ENCODE peak calls at places on chromosome X, in five cellular contexts. One of them, this sample, is unnamed. For H3K9me2, the result is how much of the 10 kb centered on the place peaks cover.

GRCh38 chrX:115409551-115409950 is 120.0 kb downstream of the LUZP4 start:
- DNase-seq in PC-3: no peak
- DNase-seq in GM23248: no peak
- DNase-seq in Karpas-422: no peak
- DNase-seq in HCT116: no peak
- DNase-seq in this sample: no peak

GRCh38 chrX:108001218-108001814 is 19.1 kb upstream of the TEX13B start:
- DNase-seq in PC-3: peak
- DNase-seq in GM23248: peak
- DNase-seq in Karpas-422: peak
- DNase-seq in HCT116: peak
- DNase-seq in this sample: peak

GRCh38 chrX:63350979-63351616 is at the start of gene SPIN4:
- DNase-seq in PC-3: peak
- DNase-seq in GM23248: peak
- DNase-seq in Karpas-422: peak
- DNase-seq in HCT116: peak
- DNase-seq in this sample: peak

GRCh38 chrX:40897768-40898167 is 162.4 kb upstream of the MED14 start:
- DNase-seq in PC-3: no peak
- DNase-seq in GM23248: no peak
- DNase-seq in Karpas-422: no peak
- DNase-seq in HCT116: no peak
- DNase-seq in this sample: no peak

GRCh38 chrX:25105251-25105650 is 89.5 kb upstream of the ARX start:
- DNase-seq in PC-3: no peak
- DNase-seq in GM23248: no peak
- DNase-seq in Karpas-422: no peak
- DNase-seq in HCT116: no peak
- DNase-seq in this sample: no peak

GRCh38 chrX:64570204-64570603 is 175.0 kb upstream of the MTMR8 start:
- DNase-seq in PC-3: no peak
- DNase-seq in GM23248: no peak
- DNase-seq in Karpas-422: peak
- DNase-seq in HCT116: no peak
- DNase-seq in this sample: peak

GRCh38 chrX:101415180-101416130 is 7.4 kb downstream of the HNRNPH2 start:
- DNase-seq in PC-3: peak
- DNase-seq in GM23248: peak
- DNase-seq in Karpas-422: peak
- DNase-seq in HCT116: no peak
- DNase-seq in this sample: peak

GRCh38 chrX:155534800-155535199 is 76.4 kb upstream of the F8A3 start:
- DNase-seq in PC-3: no peak
- DNase-seq in GM23248: no peak
- DNase-seq in Karpas-422: peak
- DNase-seq in HCT116: no peak
- DNase-seq in this sample: no peak

GRCh38 chrX:12975670-12975965 is 708 bp downstream of the TMSB4X start:
- DNase-seq in PC-3: peak
- DNase-seq in GM23248: no peak
- DNase-seq in Karpas-422: no peak
- DNase-seq in HCT116: no peak
- DNase-seq in this sample: no peak
- H2AFZ ChIP-seq in PC-3: no peak
- H2AFZ ChIP-seq in GM23248: no peak
- H2AFZ ChIP-seq in Karpas-422: no peak
- H2AFZ ChIP-seq in HCT116: no peak
- H2AFZ ChIP-seq in this sample: no peak

GRCh38 chrX:134898450-134898849 is 92.3 kb upstream of the SMIM10 start:
- DNase-seq in PC-3: peak
- DNase-seq in GM23248: peak
- DNase-seq in Karpas-422: no peak
- DNase-seq in HCT116: no peak
- DNase-seq in this sample: no peak

GRCh38 chrX:134894373-134894895 is 96.4 kb upstream of the SMIM10 start:
- DNase-seq in PC-3: no peak
- DNase-seq in GM23248: no peak
- DNase-seq in Karpas-422: no peak
- DNase-seq in HCT116: no peak
- DNase-seq in this sample: no peak

GRCh38 chrX:134891652-134892051 is 99.1 kb upstream of the SMIM10 start:
- DNase-seq in PC-3: no peak
- DNase-seq in GM23248: no peak
- DNase-seq in Karpas-422: no peak
- DNase-seq in HCT116: no peak
- DNase-seq in this sample: no peak

GRCh38 chrX:134896194-134896593 is 94.6 kb upstream of the SMIM10 start:
- DNase-seq in PC-3: no peak
- DNase-seq in GM23248: no peak
- DNase-seq in Karpas-422: no peak
- DNase-seq in HCT116: no peak
- DNase-seq in this sample: no peak

GRCh38 chrX:134895785-134896184 is 95.0 kb upstream of the SMIM10 start:
- DNase-seq in PC-3: no peak
- DNase-seq in GM23248: no peak
- DNase-seq in Karpas-422: no peak
- DNase-seq in HCT116: no peak
- DNase-seq in this sample: no peak
- H3K9me2 ChIP-seq in PC-3: under half
- H3K9me2 ChIP-seq in GM23248: under half
- H3K9me2 ChIP-seq in Karpas-422: under half
- H3K9me2 ChIP-seq in HCT116: under half
- H3K9me2 ChIP-seq in this sample: under half

GRCh38 chrX:67546496-67547423 is 2.9 kb downstream of the AR start:
- DNase-seq in PC-3: no peak
- DNase-seq in GM23248: peak
- DNase-seq in Karpas-422: no peak
- DNase-seq in HCT116: no peak
- DNase-seq in this sample: no peak
- H2AFZ ChIP-seq in PC-3: no peak
- H2AFZ ChIP-seq in GM23248: peak
- H2AFZ ChIP-seq in Karpas-422: no peak
- H2AFZ ChIP-seq in HCT116: no peak
- H2AFZ ChIP-seq in this sample: no peak

GRCh38 chrX:19885732-19886131 is 1.7 kb downstream of the SH3KBP1 start:
- DNase-seq in PC-3: no peak
- DNase-seq in GM23248: no peak
- DNase-seq in Karpas-422: peak
- DNase-seq in HCT116: no peak
- DNase-seq in this sample: no peak

GRCh38 chrX:19886375-19886774 is 1.0 kb downstream of the SH3KBP1 start:
- DNase-seq in PC-3: peak
- DNase-seq in GM23248: no peak
- DNase-seq in Karpas-422: no peak
- DNase-seq in HCT116: no peak
- DNase-seq in this sample: no peak

GRCh38 chrX:19886888-19887531 is 390 bp downstream of the SH3KBP1 start:
- DNase-seq in PC-3: peak
- DNase-seq in GM23248: peak
- DNase-seq in Karpas-422: peak
- DNase-seq in HCT116: no peak
- DNase-seq in this sample: no peak

GRCh38 chrX:19889582-19890342 is 2.4 kb upstream of the SH3KBP1 start:
- DNase-seq in PC-3: peak
- DNase-seq in GM23248: peak
- DNase-seq in Karpas-422: peak
- DNase-seq in HCT116: peak
- DNase-seq in this sample: no peak

DNA sequence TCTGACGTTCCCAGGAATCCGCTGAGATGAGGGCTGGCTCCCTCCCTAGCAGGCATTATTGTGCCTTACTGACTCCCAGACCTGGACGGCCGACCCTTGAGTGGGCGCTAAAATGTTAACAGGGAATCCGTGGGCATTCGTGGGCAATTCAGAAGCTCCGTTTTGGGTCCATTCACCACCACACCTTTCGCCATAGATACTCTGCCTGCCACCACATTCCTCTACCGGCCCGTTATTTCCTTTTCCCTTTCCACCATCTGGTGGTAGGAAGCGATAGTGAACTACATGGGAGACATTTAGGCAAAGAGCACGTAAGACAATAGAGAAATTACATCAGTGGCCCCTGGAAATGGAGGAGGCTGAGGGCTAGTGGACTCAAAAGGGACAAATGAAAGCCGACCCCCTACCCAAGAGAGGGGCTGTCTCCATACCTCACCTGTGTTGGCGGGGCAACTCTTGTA is 1.0 kb upstream of the SH3KBP1 start:
- DNase-seq in PC-3: peak
- DNase-seq in GM23248: peak
- DNase-seq in Karpas-422: peak
- DNase-seq in HCT116: peak
- DNase-seq in this sample: peak
- H3K9me2 ChIP-seq in PC-3: under half
- H3K9me2 ChIP-seq in GM23248: under half
- H3K9me2 ChIP-seq in Karpas-422: under half
- H3K9me2 ChIP-seq in HCT116: under half
- H3K9me2 ChIP-seq in this sample: under half

DNA sequence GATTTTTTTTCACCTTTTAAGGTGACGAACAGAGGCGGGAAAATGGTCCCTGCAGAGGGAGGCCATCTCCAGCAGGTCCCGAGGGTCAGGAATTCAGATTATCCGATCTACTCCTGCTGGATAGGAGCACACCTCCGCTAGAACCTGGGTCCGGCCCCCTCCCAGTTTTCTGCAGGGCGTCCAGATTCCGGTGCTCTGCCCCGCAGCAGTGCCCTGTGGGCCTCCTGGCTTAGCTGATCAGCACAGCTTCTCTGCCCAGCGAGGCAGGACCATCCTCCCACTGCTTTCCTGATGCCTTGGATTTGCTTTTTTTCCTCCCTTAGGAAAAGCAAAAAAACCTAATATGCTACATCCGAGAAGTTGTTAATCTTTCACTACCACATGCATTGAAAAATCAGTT is 2.3 kb downstream of the TBL1X start:
- DNase-seq in PC-3: no peak
- DNase-seq in GM23248: no peak
- DNase-seq in Karpas-422: no peak
- DNase-seq in HCT116: no peak
- DNase-seq in this sample: no peak
- H2AFZ ChIP-seq in PC-3: no peak
- H2AFZ ChIP-seq in GM23248: no peak
- H2AFZ ChIP-seq in Karpas-422: no peak
- H2AFZ ChIP-seq in HCT116: no peak
- H2AFZ ChIP-seq in this sample: no peak

GRCh38 chrX:70092247-70092646 is 30.0 kb downstream of the OTUD6A start:
- DNase-seq in PC-3: no peak
- DNase-seq in GM23248: no peak
- DNase-seq in Karpas-422: no peak
- DNase-seq in HCT116: no peak
- DNase-seq in this sample: no peak

GRCh38 chrX:70096052-70096451 is 33.8 kb downstream of the OTUD6A start:
- DNase-seq in PC-3: peak
- DNase-seq in GM23248: peak
- DNase-seq in Karpas-422: no peak
- DNase-seq in HCT116: peak
- DNase-seq in this sample: no peak
- H3K9me2 ChIP-seq in PC-3: under half
- H3K9me2 ChIP-seq in GM23248: under half
- H3K9me2 ChIP-seq in Karpas-422: under half
- H3K9me2 ChIP-seq in HCT116: under half
- H3K9me2 ChIP-seq in this sample: under half

DNA sequence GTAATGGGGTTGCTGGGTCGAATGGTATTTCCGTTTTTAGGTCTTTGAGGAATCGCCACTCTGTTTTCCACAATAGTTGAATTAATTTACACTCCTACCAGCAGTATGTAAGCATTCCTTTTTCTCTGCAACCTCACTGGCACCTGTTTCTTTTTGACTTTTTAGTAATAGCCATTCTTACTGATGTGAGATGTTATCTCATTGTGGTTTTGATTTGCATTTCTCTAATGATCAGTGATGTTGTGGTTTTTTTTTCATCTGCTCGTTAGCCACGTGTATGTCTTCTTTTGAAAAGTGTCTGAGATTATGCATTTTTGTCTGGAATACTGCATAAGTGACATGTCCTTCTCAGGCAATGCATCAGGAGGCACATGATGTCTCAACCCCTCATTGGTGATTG is 28.8 kb downstream of the REPS2 start:
- DNase-seq in PC-3: no peak
- DNase-seq in GM23248: no peak
- DNase-seq in Karpas-422: no peak
- DNase-seq in HCT116: no peak
- DNase-seq in this sample: no peak
- H2AFZ ChIP-seq in PC-3: no peak
- H2AFZ ChIP-seq in GM23248: no peak
- H2AFZ ChIP-seq in Karpas-422: no peak
- H2AFZ ChIP-seq in HCT116: no peak
- H2AFZ ChIP-seq in this sample: no peak

This sample was measured in OCI-LY7.